ENCODE peak calls at places on chromosome 3, in ten cellular contexts. U, V, F, L, J, A, B, E, M and S are unnamed samples.

GRCh38 chr3:101964861-101965260 is 115.5 kb downstream of the NFKBIZ start:
- DNase-seq in U (peak), V (no peak), F (no peak), L (no peak), J (no peak), A (no peak), B (peak), E (no peak), M (no peak), S (no peak)

GRCh38 chr3:141248064-141248463 is 16.4 kb downstream of the PXYLP1 start:
- DNase-seq in U (no peak), V (no peak), F (no peak), L (no peak), J (no peak), A (no peak), B (no peak), E (no peak), M (no peak), S (no peak)

GRCh38 chr3:150344079-150344478 is 64.0 kb upstream of the TSC22D2 start:
- DNase-seq in U (no peak), V (no peak), F (no peak), L (no peak), J (no peak), A (no peak), B (no peak), E (no peak), M (no peak), S (no peak)

GRCh38 chr3:150256782-150257181 is 151.3 kb upstream of the TSC22D2 start:
- DNase-seq in U (no peak), V (no peak), F (no peak), L (no peak), J (no peak), A (no peak), B (no peak), E (no peak), M (no peak), S (no peak)

GRCh38 chr3:124878561-124879394 is 8.4 kb downstream of the ITGB5 start:
- DNase-seq in U (peak), V (peak), F (peak), L (peak), J (no peak), A (no peak), B (peak), E (peak), M (peak), S (peak)

GRCh38 chr3:186839874-186840641 is 2.5 kb upstream of the ADIPOQ start:
- DNase-seq in U (peak), V (no peak), F (no peak), L (peak), J (no peak), A (no peak), B (peak), E (peak), M (no peak), S (peak)

GRCh38 chr3:177427096-177427495 is 229.8 kb upstream of the TBL1XR1 start:
- DNase-seq in U (no peak), V (no peak), F (no peak), L (no peak), J (no peak), A (no peak), B (no peak), E (no peak), M (no peak), S (no peak)

GRCh38 chr3:129699199-129699598 is 92.7 kb upstream of the PLXND1 start:
- DNase-seq in U (peak), V (no peak), F (no peak), L (no peak), J (no peak), A (no peak), B (no peak), E (no peak), M (no peak), S (no peak)

GRCh38 chr3:108145578-108145977 is 54.7 kb upstream of the CD47 start:
- DNase-seq in U (no peak), V (no peak), F (no peak), L (no peak), J (no peak), A (no peak), B (no peak), E (no peak), M (no peak), S (no peak)

GRCh38 chr3:189967254-189967865 is 153.3 kb downstream of the P3H2 start:
- DNase-seq in U (no peak), V (no peak), F (no peak), L (no peak), J (no peak), A (no peak), B (peak), E (peak), M (peak), S (no peak)

GRCh38 chr3:157175678-157176077 is 15.7 kb upstream of the CCNL1 start:
- DNase-seq in U (no peak), V (no peak), F (peak), L (peak), J (peak), A (peak), B (peak), E (no peak), M (peak), S (no peak)

GRCh38 chr3:18126772-18127171 is 298.4 kb downstream of the SATB1 start:
- DNase-seq in U (no peak), V (no peak), F (no peak), L (no peak), J (no peak), A (no peak), B (no peak), E (no peak), M (no peak), S (no peak)

GRCh38 chr3:110420158-110420641 is 651.4 kb upstream of the NECTIN3 start:
- DNase-seq in U (peak), V (no peak), F (no peak), L (no peak), J (no peak), A (no peak), B (peak), E (peak), M (peak), S (peak)

GRCh38 chr3:144843099-144843498 is 871.5 kb downstream of the DIPK2A start:
- DNase-seq in U (no peak), V (no peak), F (no peak), L (no peak), J (no peak), A (no peak), B (peak), E (no peak), M (no peak), S (no peak)

GRCh38 chr3:193732391-193732790 is 139.4 kb downstream of the OPA1 start:
- DNase-seq in U (peak), V (no peak), F (no peak), L (no peak), J (no peak), A (no peak), B (peak), E (peak), M (peak), S (peak)

GRCh38 chr3:187368765-187369450 is 723 bp downstream of the RTP4 start:
- DNase-seq in U (no peak), V (no peak), F (no peak), L (no peak), J (no peak), A (no peak), B (peak), E (no peak), M (no peak), S (no peak)

GRCh38 chr3:58155838-58156237 is 54.9 kb downstream of the DNASE1L3 start:
- DNase-seq in U (no peak), V (no peak), F (no peak), L (no peak), J (no peak), A (no peak), B (no peak), E (no peak), M (no peak), S (no peak)

GRCh38 chr3:44892689-44893088 is 18.3 kb downstream of the TGM4 start:
- DNase-seq in U (peak), V (no peak), F (no peak), L (no peak), J (no peak), A (no peak), B (peak), E (peak), M (no peak), S (no peak)

GRCh38 chr3:62559831-62560445 is 186.6 kb upstream of the FEZF2 start:
- DNase-seq in U (no peak), V (no peak), F (no peak), L (no peak), J (no peak), A (no peak), B (peak), E (peak), M (no peak), S (no peak)

GRCh38 chr3:171333784-171334464 is 126.3 kb downstream of the TNIK start:
- DNase-seq in U (no peak), V (no peak), F (no peak), L (no peak), J (no peak), A (no peak), B (no peak), E (no peak), M (no peak), S (no peak)

GRCh38 chr3:77541203-77541922 is 501.5 kb downstream of the ROBO2 start:
- DNase-seq in U (no peak), V (no peak), F (no peak), L (no peak), J (no peak), A (no peak), B (no peak), E (no peak), M (no peak), S (no peak)

GRCh38 chr3:157290761-157291160 is 130.8 kb upstream of the CCNL1 start:
- DNase-seq in U (peak), V (no peak), F (no peak), L (no peak), J (no peak), A (no peak), B (peak), E (peak), M (no peak), S (no peak)

GRCh38 chr3:58535531-58536500 is 1.2 kb downstream of the ACOX2 start:
- DNase-seq in U (no peak), V (no peak), F (no peak), L (no peak), J (no peak), A (no peak), B (peak), E (peak), M (no peak), S (no peak)

GRCh38 chr3:188001052-188001567 is 152.8 kb upstream of the LPP start:
- DNase-seq in U (no peak), V (no peak), F (no peak), L (no peak), J (no peak), A (no peak), B (peak), E (no peak), M (no peak), S (no peak)

GRCh38 chr3:122688996-122689395 is 8.4 kb downstream of the PARP14 start:
- DNase-seq in U (no peak), V (no peak), F (no peak), L (no peak), J (no peak), A (no peak), B (no peak), E (peak), M (no peak), S (no peak)

GRCh38 chr3:140338916-140339315 is 338.9 kb upstream of the TRIM42 start:
- DNase-seq in U (no peak), V (no peak), F (no peak), L (no peak), J (no peak), A (no peak), B (no peak), E (no peak), M (no peak), S (no peak)

GRCh38 chr3:153856932-153857331 is 264.3 kb upstream of the ARHGEF26 start:
- DNase-seq in U (peak), V (no peak), F (no peak), L (no peak), J (no peak), A (no peak), B (no peak), E (peak), M (no peak), S (no peak)

GRCh38 chr3:71005797-71006321 is 577.7 kb downstream of the FOXP1 start:
- DNase-seq in U (no peak), V (no peak), F (no peak), L (no peak), J (no peak), A (no peak), B (peak), E (no peak), M (no peak), S (no peak)
- H3K4me3 ChIP-seq in U (no peak), V (peak), F (peak), L (no peak), J (no peak), A (no peak), B (no peak), E (no peak), M (no peak), S (no peak)

GRCh38 chr3:184505053-184505452 is 56.5 kb upstream of the EPHB3 start:
- DNase-seq in U (no peak), V (no peak), F (no peak), L (no peak), J (no peak), A (no peak), B (peak), E (no peak), M (no peak), S (no peak)
- TF ChIP-seq CTCF in U (no peak), V (no peak), F (no peak), L (no peak), J (no peak), A (no peak), B (no peak), E (no peak), M (no peak), S (no peak)

GRCh38 chr3:29090912-29091597 is 189.8 kb upstream of the RBMS3 start:
- DNase-seq in U (no peak), V (no peak), F (no peak), L (no peak), J (no peak), A (no peak), B (no peak), E (no peak), M (no peak), S (no peak)

GRCh38 chr3:29092348-29092747 is 188.5 kb upstream of the RBMS3 start:
- DNase-seq in U (no peak), V (no peak), F (no peak), L (no peak), J (no peak), A (no peak), B (no peak), E (no peak), M (no peak), S (no peak)

DNA sequence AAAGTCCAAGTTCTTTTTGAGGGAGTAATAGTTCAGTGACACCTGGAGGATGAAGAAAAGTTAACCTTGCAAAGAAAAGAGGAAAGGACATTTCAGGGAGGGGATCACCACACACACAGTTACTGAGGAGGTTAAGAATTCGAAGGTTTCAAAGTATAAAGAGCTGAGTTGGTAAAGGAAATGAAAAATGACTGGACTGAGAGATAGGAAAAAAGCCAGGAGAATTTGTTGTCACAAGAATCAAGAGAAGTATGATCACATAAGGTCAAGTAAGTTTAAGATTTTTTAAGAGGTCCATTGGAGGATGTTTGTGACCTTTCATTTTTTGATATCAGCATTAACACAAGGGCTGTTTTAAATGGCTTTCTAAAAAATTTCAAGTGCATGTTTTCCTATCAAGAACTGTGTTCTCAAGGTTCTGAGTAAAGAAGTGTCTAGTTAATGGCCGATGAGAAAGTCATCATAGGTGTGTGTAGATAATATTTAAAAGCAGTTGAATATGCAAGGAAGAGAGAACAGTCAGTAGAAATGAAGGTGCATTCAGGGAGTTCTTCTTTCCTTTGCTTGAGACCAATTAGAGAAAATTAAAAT is 189.2 kb upstream of the RBMS3 start:
- DNase-seq in U (no peak), V (no peak), F (no peak), L (no peak), J (no peak), A (no peak), B (no peak), E (no peak), M (no peak), S (no peak)
- H3K4me3 ChIP-seq in U (no peak), V (no peak), F (no peak), L (no peak), J (no peak), A (no peak), B (no peak), E (no peak), M (no peak), S (no peak)

DNA sequence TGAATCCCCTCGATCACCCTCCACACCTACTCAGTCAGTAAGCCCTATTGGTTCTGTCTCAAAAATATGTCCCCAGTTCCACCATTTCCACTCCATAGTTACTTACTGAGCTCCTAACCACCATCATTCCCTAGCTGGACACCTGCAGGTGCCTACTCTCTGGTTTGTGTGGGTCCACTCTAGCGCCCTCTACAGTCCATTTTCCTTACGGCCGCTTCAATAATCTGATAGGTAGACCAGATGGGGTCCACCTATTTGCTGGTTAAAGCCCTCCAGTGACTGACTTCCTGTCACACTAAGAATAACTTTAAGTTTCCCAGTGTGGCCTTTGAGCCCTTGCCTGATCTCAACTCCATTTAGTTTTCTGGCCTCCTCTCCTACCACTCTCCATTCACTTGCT is 5.0 kb downstream of the GXYLT2 start:
- DNase-seq in U (no peak), V (no peak), F (no peak), L (no peak), J (no peak), A (no peak), B (peak), E (no peak), M (no peak), S (no peak)
- TF ChIP-seq CTCF in U (peak), V (no peak), F (no peak), L (no peak), J (no peak), A (no peak), B (peak), E (peak), M (peak), S (peak)

DNA sequence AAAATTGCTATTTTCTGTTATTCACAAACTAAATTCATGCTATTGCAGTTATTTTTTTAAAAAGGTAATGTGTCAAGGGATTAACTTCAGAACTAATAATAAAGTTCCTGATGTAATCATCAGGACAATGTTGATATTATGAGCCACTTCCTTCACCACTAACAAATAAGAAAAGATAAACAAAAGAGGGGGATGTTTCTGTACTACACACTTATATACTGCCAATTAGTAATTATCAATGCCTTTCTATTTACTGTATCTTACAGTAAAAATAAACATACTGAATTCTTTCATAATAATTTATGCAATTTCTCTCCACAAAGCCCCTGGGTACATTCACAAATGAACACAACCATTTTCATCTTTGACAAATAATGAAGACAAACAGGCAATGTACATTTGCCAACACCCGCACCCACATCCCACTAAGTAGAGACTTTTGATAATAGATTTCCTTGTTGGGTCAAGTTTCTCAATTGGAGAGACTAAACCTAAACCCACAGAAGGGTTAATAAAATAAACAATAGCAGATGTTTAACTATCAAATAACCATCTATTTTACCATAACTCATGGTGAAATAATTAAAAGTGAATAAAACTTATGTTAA is 3.7 kb downstream of the CBLB start:
- DNase-seq in U (peak), V (no peak), F (no peak), L (no peak), J (no peak), A (no peak), B (peak), E (peak), M (no peak), S (no peak)
- H3K4me3 ChIP-seq in U (peak), V (peak), F (no peak), L (peak), J (no peak), A (peak), B (peak), E (peak), M (no peak), S (no peak)

GRCh38 chr3:38001456-38002081 is 11.0 kb downstream of the VILL start:
- DNase-seq in U (no peak), V (no peak), F (peak), L (peak), J (peak), A (no peak), B (no peak), E (peak), M (peak), S (no peak)
- TF ChIP-seq CTCF in U (no peak), V (no peak), F (no peak), L (no peak), J (no peak), A (no peak), B (no peak), E (peak), M (no peak), S (peak)